ENCODE peak calls at places on chromosomes 6 and 20, in six cellular contexts. B is IMR-90; E is CD8-positive, alpha-beta T cell; G is fibroblast of lung; K is HepG2; W is CD4-positive, alpha-beta T cell. O is an unnamed sample.

GRCh38 chr6:134816780-134817179 is 133.1 kb downstream of the ALDH8A1 start:
- DNase-seq in E (no peak), B (peak; percentile 64), K (no peak), W (no peak), G (peak; percentile 77), O (no peak)

GRCh38 chr20:13261460-13262301 is 40.6 kb downstream of the ISM1 start:
- DNase-seq in E (peak; percentile 69), W (peak; percentile 77), B (peak; percentile 21), K (peak; percentile 86), G (peak; percentile 9), O (peak; percentile 58)

GRCh38 chr6:16639689-16640480 is 121.4 kb downstream of the ATXN1 start:
- DNase-seq in B (peak; percentile 89), G (peak; percentile 91), K (no peak), E (no peak), W (no peak), O (peak; percentile 71)

GRCh38 chr20:44092551-44093248 is 94.3 kb downstream of the JPH2 start:
- DNase-seq in B (peak; percentile 49), K (peak; percentile 27), E (peak; percentile 46), G (peak; percentile 48), W (no peak), O (peak; percentile 69)

GRCh38 chr20:59402697-59403096 is 102.3 kb downstream of the EDN3 start:
- DNase-seq in E (no peak), K (no peak), B (no peak), W (no peak), G (no peak), O (no peak)

GRCh38 chr6:128046033-128046432 is 145.2 kb upstream of the THEMIS start:
- DNase-seq in B (no peak), W (no peak), E (no peak), K (no peak), G (no peak), O (no peak)

GRCh38 chr6:16450285-16450684 is 211.9 kb downstream of the GMPR start:
- DNase-seq in G (peak; percentile 95), K (no peak), B (peak; percentile 98), W (no peak), E (no peak), O (peak; percentile 93)

GRCh38 chr20:6765469-6766058 is 1.9 kb upstream of the BMP2 start:
- DNase-seq in W (no peak), B (peak; percentile 61), E (no peak), G (peak; percentile 58), K (peak; percentile 77), O (peak; percentile 87)

GRCh38 chr20:43430265-43430664 is 27.4 kb upstream of the SRSF6 start:
- DNase-seq in G (no peak), K (no peak), B (no peak), W (no peak), E (no peak), O (no peak)

GRCh38 chr6:30044630-30045029 is 16.4 kb upstream of the POLR1H start:
- DNase-seq in K (no peak), E (no peak), B (peak; percentile 89), G (peak; percentile 82), W (no peak), O (peak; percentile 68)

GRCh38 chr6:87706187-87706966 is 4.3 kb upstream of the AKIRIN2 start:
- DNase-seq in W (no peak), E (no peak), G (peak; percentile 78), B (peak; percentile 85), K (no peak), O (peak; percentile 81)

GRCh38 chr6:53795702-53796450 is 1.1 kb downstream of the LRRC1 start:
- DNase-seq in B (peak; percentile 28), K (peak; percentile 29), G (peak; percentile 47), W (peak; percentile 40), E (peak; percentile 12), O (no peak)

GRCh38 chr6:133817460-133818047 is 71.4 kb upstream of the TCF21 start:
- DNase-seq in K (peak; percentile 34), B (no peak), G (no peak), W (peak; percentile 42), E (peak; percentile 15), O (no peak)

GRCh38 chr6:35737413-35738211 is 780 bp downstream of the ARMC12 start:
- DNase-seq in E (peak; percentile 22), K (peak; percentile 87), G (peak; percentile 71), W (no peak), B (peak; percentile 87), O (peak; percentile 91)

GRCh38 chr6:17417817-17418216 is 24.4 kb downstream of the CAP2 start:
- DNase-seq in W (no peak), B (peak; percentile 91), E (no peak), G (peak; percentile 98), K (no peak), O (peak; percentile 77)

GRCh38 chr6:64520050-64520449 is 884.4 kb downstream of the PHF3 start:
- DNase-seq in W (no peak), G (peak; percentile 95), K (no peak), E (no peak), B (peak; percentile 95), O (peak; percentile 71)

GRCh38 chr20:56515657-56516381 is 8.7 kb upstream of the FAM209A start:
- DNase-seq in G (no peak), K (no peak), E (no peak), W (no peak), B (peak; percentile 29), O (peak; percentile 14)

GRCh38 chr6:136093835-136094234 is 156.3 kb downstream of the MTFR2 start:
- DNase-seq in G (no peak), B (no peak), K (no peak), E (no peak), W (no peak), O (no peak)

GRCh38 chr20:63641146-63641791 is 12.0 kb downstream of the STMN3 start:
- DNase-seq in E (peak; percentile 63), G (no peak), W (peak; percentile 68), K (no peak), B (no peak), O (no peak)

GRCh38 chr20:63525968-63526367 is 5.4 kb downstream of the PPDPF start:
- DNase-seq in B (no peak), G (no peak), K (no peak), E (no peak), W (no peak), O (no peak)

GRCh38 chr6:155523821-155524238 is 68.2 kb upstream of the NOX3 start:
- DNase-seq in G (no peak), W (no peak), E (no peak), B (no peak), K (no peak), O (peak; percentile 5)

GRCh38 chr20:25576783-25577530 is 8.4 kb downstream of the NINL start:
- DNase-seq in G (no peak), B (no peak), W (no peak), E (no peak), K (no peak), O (no peak)

GRCh38 chr6:89183294-89183693 is 33.9 kb downstream of the GABRR1 start:
- DNase-seq in W (no peak), K (no peak), G (no peak), B (no peak), E (no peak), O (no peak)

GRCh38 chr6:147530132-147531060 is 21.9 kb downstream of the SAMD5 start:
- DNase-seq in E (no peak), W (no peak), K (no peak), B (no peak), G (peak; percentile 16), O (no peak)

GRCh38 chr20:41136336-41136694 is 1.0 kb upstream of the PLCG1 start:
- DNase-seq in E (no peak), W (no peak), K (no peak), B (no peak), G (no peak), O (no peak)

GRCh38 chr20:58021481-58021880 is 207.0 kb downstream of the ANKRD60 start:
- DNase-seq in G (peak; percentile 13), B (no peak), E (no peak), W (no peak), K (no peak), O (no peak)

GRCh38 chr20:38192323-38192885 is 27.3 kb upstream of the TGM2 start:
- DNase-seq in E (no peak), G (no peak), B (no peak), W (no peak), K (no peak), O (no peak)

GRCh38 chr20:38195041-38195504 is 30.0 kb upstream of the TGM2 start:
- DNase-seq in E (no peak), B (no peak), K (no peak), G (no peak), W (no peak), O (no peak)

GRCh38 chr20:38195521-38195920 is 30.5 kb upstream of the TGM2 start:
- DNase-seq in B (no peak), W (no peak), E (no peak), G (no peak), K (no peak), O (no peak)

GRCh38 chr20:38191654-38192053 is 26.6 kb upstream of the TGM2 start:
- DNase-seq in E (no peak), B (peak; percentile 54), W (no peak), K (no peak), G (no peak), O (no peak)

GRCh38 chr20:38193586-38194105 is 28.6 kb upstream of the TGM2 start:
- DNase-seq in B (no peak), W (no peak), K (no peak), E (no peak), G (no peak), O (no peak)
- TF ChIP-seq CTCF in B (no peak), W (no peak), K (no peak), E (no peak), G (no peak), O (no peak)

GRCh38 chr6:26179675-26180074 is 92.4 kb downstream of the HFE start:
- DNase-seq in B (no peak), E (no peak), G (no peak), W (no peak), K (no peak), O (no peak)
- TF ChIP-seq CTCF in B (no peak), E (no peak), G (no peak), W (no peak), K (no peak), O (no peak)

GRCh38 chr20:9352740-9353139 is 161.7 kb upstream of the LAMP5 start:
- DNase-seq in B (no peak), G (no peak), E (no peak), K (no peak), W (no peak), O (no peak)

GRCh38 chr20:9349256-9349655 is 165.1 kb upstream of the LAMP5 start:
- DNase-seq in G (no peak), K (no peak), B (no peak), E (no peak), W (no peak), O (no peak)

GRCh38 chr20:9354579-9354978 is 159.8 kb upstream of the LAMP5 start:
- DNase-seq in B (no peak), W (no peak), K (no peak), G (no peak), E (no peak), O (no peak)

GRCh38 chr20:9353916-9354276 is 160.5 kb upstream of the LAMP5 start:
- DNase-seq in B (peak; percentile 72), E (no peak), G (no peak), K (no peak), W (no peak), O (peak; percentile 22)

GRCh38 chr20:9353180-9353915 is 161.0 kb upstream of the LAMP5 start:
- DNase-seq in E (no peak), W (no peak), K (no peak), B (no peak), G (no peak), O (no peak)
- TF ChIP-seq CTCF in E (no peak), W (no peak), K (peak; percentile 15), B (peak; percentile 17), G (peak; percentile 27), O (no peak)

GRCh38 chr6:102137859-102138258 is 744.4 kb downstream of the GRIK2 start:
- DNase-seq in E (no peak), G (no peak), B (no peak), K (no peak), W (no peak), O (no peak)
- TF ChIP-seq CTCF in E (no peak), G (no peak), B (no peak), K (no peak), W (no peak), O (no peak)

O was measured in fibroblast of the aortic adventitia.